ENCODE peak calls at places on chromosomes 5 and 9, in seven cellular contexts. One of them, this sample, is unnamed.

GRCh38 chr9:107760469-107761242 is 271.1 kb upstream of the KLF4 start:
- DNase-seq in HFFc6: no peak
- DNase-seq in activated CD8-positive, alpha-beta memory T cell treated with anti-CD3 and anti-CD28 coated beads for 48 hours: no peak
- DNase-seq in T-helper 2 cell treated with Interferon-gamma antibody and Interleukin-4, amounts not matched to agents 5 μg/mL and 100 μg/mL, for 36 hours: no peak
- DNase-seq in left ventricle myocardium inferior: peak
- DNase-seq in CD8-positive, alpha-beta T cell: no peak
- DNase-seq in choroid plexus epithelial cell: no peak
- DNase-seq in this sample: peak

GRCh38 chr9:72203205-72203803 is 54.1 kb downstream of the GDA start:
- DNase-seq in HFFc6: peak
- DNase-seq in activated CD8-positive, alpha-beta memory T cell treated with anti-CD3 and anti-CD28 coated beads for 48 hours: no peak
- DNase-seq in T-helper 2 cell treated with Interferon-gamma antibody and Interleukin-4, amounts not matched to agents 5 μg/mL and 100 μg/mL, for 36 hours: no peak
- DNase-seq in left ventricle myocardium inferior: no peak
- DNase-seq in CD8-positive, alpha-beta T cell: no peak
- DNase-seq in choroid plexus epithelial cell: peak
- DNase-seq in this sample: no peak

GRCh38 chr9:127496974-127497373 is 45.7 kb downstream of the LRSAM1 start:
- DNase-seq in HFFc6: no peak
- DNase-seq in activated CD8-positive, alpha-beta memory T cell treated with anti-CD3 and anti-CD28 coated beads for 48 hours: no peak
- DNase-seq in T-helper 2 cell treated with Interferon-gamma antibody and Interleukin-4, amounts not matched to agents 5 μg/mL and 100 μg/mL, for 36 hours: no peak
- DNase-seq in left ventricle myocardium inferior: no peak
- DNase-seq in CD8-positive, alpha-beta T cell: no peak
- DNase-seq in choroid plexus epithelial cell: no peak
- DNase-seq in this sample: no peak

GRCh38 chr9:121499427-121500164 is at the start of gene GGTA1:
- DNase-seq in HFFc6: peak
- DNase-seq in activated CD8-positive, alpha-beta memory T cell treated with anti-CD3 and anti-CD28 coated beads for 48 hours: no peak
- DNase-seq in T-helper 2 cell treated with Interferon-gamma antibody and Interleukin-4, amounts not matched to agents 5 μg/mL and 100 μg/mL, for 36 hours: no peak
- DNase-seq in left ventricle myocardium inferior: peak
- DNase-seq in CD8-positive, alpha-beta T cell: no peak
- DNase-seq in choroid plexus epithelial cell: peak
- DNase-seq in this sample: peak

GRCh38 chr5:157913575-157913974 is 54.6 kb upstream of the CLINT1 start:
- DNase-seq in HFFc6: no peak
- DNase-seq in activated CD8-positive, alpha-beta memory T cell treated with anti-CD3 and anti-CD28 coated beads for 48 hours: no peak
- DNase-seq in T-helper 2 cell treated with Interferon-gamma antibody and Interleukin-4, amounts not matched to agents 5 μg/mL and 100 μg/mL, for 36 hours: no peak
- DNase-seq in left ventricle myocardium inferior: no peak
- DNase-seq in CD8-positive, alpha-beta T cell: no peak
- DNase-seq in choroid plexus epithelial cell: no peak
- DNase-seq in this sample: no peak

GRCh38 chr9:86413966-86414880 is 60.0 kb upstream of the TUT7 start:
- DNase-seq in HFFc6: peak
- DNase-seq in activated CD8-positive, alpha-beta memory T cell treated with anti-CD3 and anti-CD28 coated beads for 48 hours: no peak
- DNase-seq in T-helper 2 cell treated with Interferon-gamma antibody and Interleukin-4, amounts not matched to agents 5 μg/mL and 100 μg/mL, for 36 hours: no peak
- DNase-seq in left ventricle myocardium inferior: no peak
- DNase-seq in CD8-positive, alpha-beta T cell: no peak
- DNase-seq in choroid plexus epithelial cell: peak
- DNase-seq in this sample: no peak

GRCh38 chr9:75615284-75615683 is 275.2 kb upstream of the PCSK5 start:
- DNase-seq in HFFc6: no peak
- DNase-seq in activated CD8-positive, alpha-beta memory T cell treated with anti-CD3 and anti-CD28 coated beads for 48 hours: no peak
- DNase-seq in T-helper 2 cell treated with Interferon-gamma antibody and Interleukin-4, amounts not matched to agents 5 μg/mL and 100 μg/mL, for 36 hours: no peak
- DNase-seq in left ventricle myocardium inferior: no peak
- DNase-seq in CD8-positive, alpha-beta T cell: no peak
- DNase-seq in choroid plexus epithelial cell: no peak
- DNase-seq in this sample: no peak

GRCh38 chr5:52469420-52469819 is 318.3 kb upstream of the ITGA1 start:
- DNase-seq in HFFc6: no peak
- DNase-seq in activated CD8-positive, alpha-beta memory T cell treated with anti-CD3 and anti-CD28 coated beads for 48 hours: no peak
- DNase-seq in T-helper 2 cell treated with Interferon-gamma antibody and Interleukin-4, amounts not matched to agents 5 μg/mL and 100 μg/mL, for 36 hours: no peak
- DNase-seq in left ventricle myocardium inferior: no peak
- DNase-seq in CD8-positive, alpha-beta T cell: no peak
- DNase-seq in choroid plexus epithelial cell: no peak
- DNase-seq in this sample: no peak

GRCh38 chr5:168362097-168362885 is 70.8 kb downstream of the WWC1 start:
- DNase-seq in HFFc6: no peak
- DNase-seq in activated CD8-positive, alpha-beta memory T cell treated with anti-CD3 and anti-CD28 coated beads for 48 hours: no peak
- DNase-seq in T-helper 2 cell treated with Interferon-gamma antibody and Interleukin-4, amounts not matched to agents 5 μg/mL and 100 μg/mL, for 36 hours: no peak
- DNase-seq in left ventricle myocardium inferior: no peak
- DNase-seq in CD8-positive, alpha-beta T cell: no peak
- DNase-seq in choroid plexus epithelial cell: no peak
- DNase-seq in this sample: no peak

GRCh38 chr5:607541-608285 is 4.4 kb upstream of the CEP72 start:
- DNase-seq in HFFc6: no peak
- DNase-seq in activated CD8-positive, alpha-beta memory T cell treated with anti-CD3 and anti-CD28 coated beads for 48 hours: no peak
- DNase-seq in T-helper 2 cell treated with Interferon-gamma antibody and Interleukin-4, amounts not matched to agents 5 μg/mL and 100 μg/mL, for 36 hours: no peak
- DNase-seq in left ventricle myocardium inferior: no peak
- DNase-seq in CD8-positive, alpha-beta T cell: no peak
- DNase-seq in choroid plexus epithelial cell: no peak
- DNase-seq in this sample: no peak

GRCh38 chr5:94711785-94712184 is 93.3 kb downstream of the SLF1 start:
- DNase-seq in HFFc6: no peak
- DNase-seq in activated CD8-positive, alpha-beta memory T cell treated with anti-CD3 and anti-CD28 coated beads for 48 hours: no peak
- DNase-seq in T-helper 2 cell treated with Interferon-gamma antibody and Interleukin-4, amounts not matched to agents 5 μg/mL and 100 μg/mL, for 36 hours: no peak
- DNase-seq in left ventricle myocardium inferior: no peak
- DNase-seq in CD8-positive, alpha-beta T cell: no peak
- DNase-seq in choroid plexus epithelial cell: no peak
- DNase-seq in this sample: no peak

GRCh38 chr9:71446499-71447411 is 321.6 kb downstream of the CEMIP2 start:
- DNase-seq in HFFc6: peak
- DNase-seq in activated CD8-positive, alpha-beta memory T cell treated with anti-CD3 and anti-CD28 coated beads for 48 hours: peak
- DNase-seq in T-helper 2 cell treated with Interferon-gamma antibody and Interleukin-4, amounts not matched to agents 5 μg/mL and 100 μg/mL, for 36 hours: peak
- DNase-seq in left ventricle myocardium inferior: no peak
- DNase-seq in CD8-positive, alpha-beta T cell: no peak
- DNase-seq in choroid plexus epithelial cell: peak
- DNase-seq in this sample: peak

GRCh38 chr9:134566196-134566822 is 75.3 kb upstream of the COL5A1 start:
- DNase-seq in HFFc6: no peak
- DNase-seq in activated CD8-positive, alpha-beta memory T cell treated with anti-CD3 and anti-CD28 coated beads for 48 hours: no peak
- DNase-seq in T-helper 2 cell treated with Interferon-gamma antibody and Interleukin-4, amounts not matched to agents 5 μg/mL and 100 μg/mL, for 36 hours: no peak
- DNase-seq in left ventricle myocardium inferior: no peak
- DNase-seq in CD8-positive, alpha-beta T cell: no peak
- DNase-seq in choroid plexus epithelial cell: no peak
- DNase-seq in this sample: no peak

GRCh38 chr9:80796662-80797426 is 892.5 kb downstream of the TLE1 start:
- DNase-seq in HFFc6: no peak
- DNase-seq in activated CD8-positive, alpha-beta memory T cell treated with anti-CD3 and anti-CD28 coated beads for 48 hours: no peak
- DNase-seq in T-helper 2 cell treated with Interferon-gamma antibody and Interleukin-4, amounts not matched to agents 5 μg/mL and 100 μg/mL, for 36 hours: no peak
- DNase-seq in left ventricle myocardium inferior: no peak
- DNase-seq in CD8-positive, alpha-beta T cell: no peak
- DNase-seq in choroid plexus epithelial cell: no peak
- DNase-seq in this sample: peak

GRCh38 chr9:31388660-31389059 is 995.8 kb upstream of the ACO1 start:
- DNase-seq in HFFc6: no peak
- DNase-seq in activated CD8-positive, alpha-beta memory T cell treated with anti-CD3 and anti-CD28 coated beads for 48 hours: no peak
- DNase-seq in T-helper 2 cell treated with Interferon-gamma antibody and Interleukin-4, amounts not matched to agents 5 μg/mL and 100 μg/mL, for 36 hours: no peak
- DNase-seq in left ventricle myocardium inferior: no peak
- DNase-seq in CD8-positive, alpha-beta T cell: no peak
- DNase-seq in choroid plexus epithelial cell: peak
- DNase-seq in this sample: no peak

GRCh38 chr5:133357758-133358157 is 254.6 kb downstream of the FSTL4 start:
- DNase-seq in HFFc6: no peak
- DNase-seq in activated CD8-positive, alpha-beta memory T cell treated with anti-CD3 and anti-CD28 coated beads for 48 hours: no peak
- DNase-seq in T-helper 2 cell treated with Interferon-gamma antibody and Interleukin-4, amounts not matched to agents 5 μg/mL and 100 μg/mL, for 36 hours: no peak
- DNase-seq in left ventricle myocardium inferior: no peak
- DNase-seq in CD8-positive, alpha-beta T cell: no peak
- DNase-seq in choroid plexus epithelial cell: no peak
- DNase-seq in this sample: no peak

GRCh38 chr9:135137398-135137832 is 49.9 kb downstream of the OLFM1 start:
- DNase-seq in HFFc6: no peak
- DNase-seq in activated CD8-positive, alpha-beta memory T cell treated with anti-CD3 and anti-CD28 coated beads for 48 hours: no peak
- DNase-seq in T-helper 2 cell treated with Interferon-gamma antibody and Interleukin-4, amounts not matched to agents 5 μg/mL and 100 μg/mL, for 36 hours: no peak
- DNase-seq in left ventricle myocardium inferior: no peak
- DNase-seq in CD8-positive, alpha-beta T cell: no peak
- DNase-seq in choroid plexus epithelial cell: no peak
- DNase-seq in this sample: peak

GRCh38 chr9:121359358-121360294 is 10.4 kb downstream of the STOM start:
- DNase-seq in HFFc6: peak
- DNase-seq in activated CD8-positive, alpha-beta memory T cell treated with anti-CD3 and anti-CD28 coated beads for 48 hours: no peak
- DNase-seq in T-helper 2 cell treated with Interferon-gamma antibody and Interleukin-4, amounts not matched to agents 5 μg/mL and 100 μg/mL, for 36 hours: no peak
- DNase-seq in left ventricle myocardium inferior: no peak
- DNase-seq in CD8-positive, alpha-beta T cell: no peak
- DNase-seq in choroid plexus epithelial cell: peak
- DNase-seq in this sample: no peak

GRCh38 chr9:128892223-128892892 is 10.4 kb downstream of the LRRC8A start:
- DNase-seq in HFFc6: peak
- DNase-seq in activated CD8-positive, alpha-beta memory T cell treated with anti-CD3 and anti-CD28 coated beads for 48 hours: no peak
- DNase-seq in T-helper 2 cell treated with Interferon-gamma antibody and Interleukin-4, amounts not matched to agents 5 μg/mL and 100 μg/mL, for 36 hours: no peak
- DNase-seq in left ventricle myocardium inferior: peak
- DNase-seq in CD8-positive, alpha-beta T cell: peak
- DNase-seq in choroid plexus epithelial cell: peak
- DNase-seq in this sample: peak

GRCh38 chr9:92655896-92656536 is 13.9 kb downstream of the IPPK start:
- DNase-seq in HFFc6: no peak
- DNase-seq in activated CD8-positive, alpha-beta memory T cell treated with anti-CD3 and anti-CD28 coated beads for 48 hours: no peak
- DNase-seq in T-helper 2 cell treated with Interferon-gamma antibody and Interleukin-4, amounts not matched to agents 5 μg/mL and 100 μg/mL, for 36 hours: no peak
- DNase-seq in left ventricle myocardium inferior: no peak
- DNase-seq in CD8-positive, alpha-beta T cell: no peak
- DNase-seq in choroid plexus epithelial cell: no peak
- DNase-seq in this sample: no peak

GRCh38 chr9:33785914-33786313 is 9.4 kb upstream of the PRSS3 start:
- DNase-seq in HFFc6: peak
- DNase-seq in activated CD8-positive, alpha-beta memory T cell treated with anti-CD3 and anti-CD28 coated beads for 48 hours: no peak
- DNase-seq in T-helper 2 cell treated with Interferon-gamma antibody and Interleukin-4, amounts not matched to agents 5 μg/mL and 100 μg/mL, for 36 hours: no peak
- DNase-seq in left ventricle myocardium inferior: no peak
- DNase-seq in CD8-positive, alpha-beta T cell: no peak
- DNase-seq in choroid plexus epithelial cell: peak
- DNase-seq in this sample: no peak

GRCh38 chr5:111741270-111741669 is 15.7 kb downstream of the NREP start:
- DNase-seq in HFFc6: no peak
- DNase-seq in activated CD8-positive, alpha-beta memory T cell treated with anti-CD3 and anti-CD28 coated beads for 48 hours: no peak
- DNase-seq in T-helper 2 cell treated with Interferon-gamma antibody and Interleukin-4, amounts not matched to agents 5 μg/mL and 100 μg/mL, for 36 hours: no peak
- DNase-seq in left ventricle myocardium inferior: no peak
- DNase-seq in CD8-positive, alpha-beta T cell: no peak
- DNase-seq in choroid plexus epithelial cell: peak
- DNase-seq in this sample: no peak

GRCh38 chr5:178434016-178434761 is 156.0 kb downstream of the COL23A1 start:
- DNase-seq in HFFc6: no peak
- DNase-seq in activated CD8-positive, alpha-beta memory T cell treated with anti-CD3 and anti-CD28 coated beads for 48 hours: no peak
- DNase-seq in T-helper 2 cell treated with Interferon-gamma antibody and Interleukin-4, amounts not matched to agents 5 μg/mL and 100 μg/mL, for 36 hours: no peak
- DNase-seq in left ventricle myocardium inferior: no peak
- DNase-seq in CD8-positive, alpha-beta T cell: no peak
- DNase-seq in choroid plexus epithelial cell: no peak
- DNase-seq in this sample: no peak

This sample was measured in Right ventricle myocardium inferior.